ENCODE peak calls at places on chromosomes 12 and 14, in seven cellular contexts. S is CD8-positive, alpha-beta T cell; R is posterior cingulate gyrus; W is GOT3; Q is NCI-H2081; B is activated T-cell treated with anti-CD3 and anti-CD28 coated beads for 4 hours; D is GM19239. H is an unnamed sample.
A peak's percentile ranks its signal among the peaks of the same experiment; 100 is the strongest.

GRCh38 chr12:74722709-74723108 is 185.1 kb downstream of the ATXN7L3B start:
- DNase-seq in S (no peak), R (no peak), W (no peak), Q (no peak), B (no peak), D (no peak), H (no peak)

GRCh38 chr14:96380735-96381134 is 11.2 kb upstream of the AK7 start:
- DNase-seq in S (no peak), R (no peak), W (no peak), Q (no peak), B (no peak), D (no peak), H (no peak)

GRCh38 chr14:104968153-104968527 is 10.0 kb downstream of the AHNAK2 start:
- DNase-seq in S (no peak), R (no peak), W (no peak), Q (no peak), B (no peak), D (no peak), H (no peak)

GRCh38 chr12:95574799-95575452 is 23.6 kb upstream of the USP44 start:
- DNase-seq in S (no peak), R (no peak), W (no peak), Q (peak; percentile 59), B (no peak), D (no peak), H (no peak)

GRCh38 chr12:46364300-46364696 is 8.3 kb downstream of the SLC38A2 start:
- DNase-seq in S (no peak), R (no peak), W (no peak), Q (no peak), B (no peak), D (no peak), H (no peak)

GRCh38 chr12:130713581-130713991 is 2.5 kb downstream of the RIMBP2 start:
- DNase-seq in S (no peak), R (no peak), W (no peak), Q (no peak), B (no peak), D (no peak), H (no peak)

GRCh38 chr12:54479421-54479820 is 6.0 kb upstream of the GTSF1 start:
- DNase-seq in S (no peak), R (no peak), W (no peak), Q (no peak), B (no peak), D (no peak), H (no peak)

GRCh38 chr14:24052656-24053547 is 1.1 kb downstream of the CARMIL3 start:
- DNase-seq in S (no peak), R (no peak), W (no peak), Q (no peak), B (peak; percentile 53), D (no peak), H (peak; percentile 70)

GRCh38 chr12:67558775-67559174 is 89.8 kb upstream of the DYRK2 start:
- DNase-seq in S (no peak), R (no peak), W (no peak), Q (no peak), B (no peak), D (no peak), H (no peak)

GRCh38 chr12:132559652-132560420 is 50.5 kb downstream of the LRCOL1 start:
- DNase-seq in S (no peak), R (peak; percentile 62), W (no peak), Q (peak; percentile 79), B (peak; percentile 14), D (peak; percentile 81), H (peak; percentile 28)

GRCh38 chr12:109946505-109946904 is 46.4 kb downstream of the TCHP start:
- DNase-seq in S (no peak), R (no peak), W (no peak), Q (no peak), B (no peak), D (no peak), H (no peak)

GRCh38 chr14:76924363-76925151 is 98.3 kb downstream of the LRRC74A start:
- DNase-seq in S (no peak), R (peak; percentile 45), W (no peak), Q (peak; percentile 85), B (no peak), D (no peak), H (peak; percentile 33)

GRCh38 chr14:104284636-104285482 is 146.5 kb downstream of the KIF26A start:
- DNase-seq in S (no peak), R (no peak), W (no peak), Q (no peak), B (no peak), D (no peak), H (no peak)

GRCh38 chr12:31324845-31325523 is 966 bp downstream of the SINHCAF start:
- DNase-seq in S (no peak), R (peak; percentile 34), W (peak; percentile 7), Q (peak; percentile 73), B (peak; percentile 36), D (peak; percentile 20), H (peak; percentile 51)